ENCODE peak calls at places on chromosomes 3 and 15, in ten cellular contexts. T is kidney, U is hepatocyte, B is heart left ventricle, E is H1, Y is heart right ventricle, A is GM23338, X is endodermal cell, G is GM23248, M is stomach. H is an unnamed sample. For H3K4me1, the result is how much of the 10 kb centered on the place peaks cover.

GRCh38 chr15:99970891-99971330 is 237.7 kb upstream of the LYSMD4 start:
- DNase-seq in Y (no peak), B (no peak), M (no peak), A (no peak), X (no peak), U (no peak), G (no peak), E (no peak), T (peak), H (no peak)

GRCh38 chr3:17515445-17516227 is 226.8 kb downstream of the TBC1D5 start:
- DNase-seq in M (no peak), A (no peak), X (no peak), E (no peak), U (no peak), Y (no peak), B (no peak), T (no peak), G (no peak), H (no peak)

GRCh38 chr3:132256984-132257383 is 60.2 kb upstream of the ACP3 start:
- DNase-seq in U (peak), T (no peak), M (peak), B (no peak), E (no peak), Y (peak), A (peak), X (peak), G (peak), H (no peak)

GRCh38 chr15:94206463-94207167 is 24.7 kb upstream of the MCTP2 start:
- DNase-seq in U (no peak), Y (no peak), T (no peak), E (no peak), G (peak), X (no peak), M (no peak), A (no peak), B (no peak), H (no peak)

GRCh38 chr3:189038773-189039720 is 132.7 kb upstream of the TPRG1 start:
- DNase-seq in T (no peak), A (no peak), U (no peak), Y (no peak), B (no peak), M (no peak), X (no peak), E (no peak), G (no peak), H (no peak)

GRCh38 chr3:99878005-99878404 is 60.3 kb downstream of the CMSS1 start:
- DNase-seq in A (no peak), Y (no peak), E (no peak), T (no peak), X (no peak), U (peak), G (peak), B (no peak), M (no peak), H (no peak)

GRCh38 chr15:62262305-62262941 is 97.3 kb upstream of the C2CD4B start:
- DNase-seq in M (no peak), E (no peak), A (peak), X (no peak), U (no peak), T (no peak), B (no peak), Y (no peak), G (no peak), H (no peak)

GRCh38 chr3:181637056-181637798 is 74.5 kb upstream of the SOX2 start:
- DNase-seq in M (no peak), X (no peak), T (no peak), G (no peak), U (no peak), A (no peak), Y (no peak), B (no peak), E (no peak), H (no peak)

GRCh38 chr3:31047673-31048072 is 153.2 kb upstream of the GADL1 start:
- DNase-seq in U (no peak), G (no peak), A (no peak), T (no peak), B (no peak), M (no peak), Y (no peak), X (no peak), E (no peak), H (no peak)

GRCh38 chr15:90315276-90315982 is 36.7 kb upstream of the ZNF774 start:
- DNase-seq in X (no peak), M (peak), G (peak), B (peak), U (peak), E (no peak), A (no peak), T (peak), Y (peak), H (peak)

GRCh38 chr15:87212041-87212440 is 1044.5 kb downstream of the NTRK3 start:
- DNase-seq in X (no peak), G (no peak), M (no peak), U (no peak), Y (no peak), E (no peak), B (no peak), T (no peak), A (no peak), H (no peak)

GRCh38 chr3:46690798-46691197 is 2.7 kb downstream of the ALS2CL start:
- DNase-seq in A (no peak), T (peak), M (peak), X (no peak), U (peak), B (peak), Y (peak), G (peak), E (no peak), H (no peak)

GRCh38 chr3:14388200-14388599 is 14.2 kb upstream of the SLC6A6 start:
- DNase-seq in X (no peak), M (no peak), E (no peak), B (no peak), Y (no peak), U (no peak), T (no peak), G (peak), A (no peak), H (no peak)

GRCh38 chr3:169029674-169030285 is 633.7 kb downstream of the MECOM start:
- DNase-seq in X (no peak), A (no peak), G (no peak), U (no peak), M (no peak), T (no peak), E (no peak), Y (no peak), B (no peak), H (no peak)

GRCh38 chr15:44147636-44148035 is 47.4 kb downstream of the FRMD5 start:
- DNase-seq in U (no peak), M (no peak), X (no peak), Y (no peak), B (no peak), A (no peak), T (no peak), G (no peak), E (no peak), H (no peak)

GRCh38 chr3:120652281-120652680 is 29.8 kb downstream of the HGD start:
- DNase-seq in A (no peak), U (no peak), T (no peak), G (no peak), Y (no peak), E (no peak), M (no peak), X (no peak), B (no peak), H (no peak)

GRCh38 chr15:88637436-88637835 is 1.4 kb upstream of the ISG20 start:
- DNase-seq in A (no peak), G (no peak), B (no peak), E (no peak), M (no peak), U (no peak), Y (no peak), X (no peak), T (no peak), H (no peak)
- H3K4me3 ChIP-seq in A (no peak), G (no peak), B (no peak), E (no peak), M (no peak), U (no peak), Y (no peak), X (no peak), T (no peak), H (no peak)

DNA sequence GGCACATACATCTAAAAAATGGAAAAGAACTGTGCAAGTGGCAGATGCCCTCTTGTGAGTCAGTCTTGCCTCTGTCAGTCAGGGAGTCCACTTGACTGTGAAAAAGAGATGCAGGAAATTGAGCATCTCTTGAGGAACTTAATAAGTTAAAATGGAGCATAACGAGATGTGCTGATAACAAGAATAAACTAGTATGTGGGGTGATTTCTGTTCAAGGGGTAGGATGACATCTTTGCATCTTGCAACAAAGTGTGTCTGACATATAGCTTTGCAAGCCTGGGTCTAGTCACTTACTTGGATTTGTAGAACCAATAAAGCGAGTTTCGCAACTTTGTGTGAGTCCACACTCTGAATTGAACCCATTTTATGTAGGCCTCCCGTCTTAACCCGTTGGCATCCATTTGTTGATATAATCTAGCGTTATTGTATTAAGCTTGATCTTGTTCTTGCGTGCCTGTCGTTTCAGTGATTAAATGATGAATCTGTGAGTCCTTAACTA is 2.2 kb downstream of the USP3 start:
- DNase-seq in Y (no peak), G (peak), M (no peak), A (no peak), E (no peak), U (no peak), X (no peak), T (no peak), B (no peak), H (no peak)
- H3K4me1 ChIP-seq in Y (half or more), G (under half), M (half or more), A (under half), E (under half), U (half or more), X (under half), T (under half), B (half or more), H (half or more)

DNA sequence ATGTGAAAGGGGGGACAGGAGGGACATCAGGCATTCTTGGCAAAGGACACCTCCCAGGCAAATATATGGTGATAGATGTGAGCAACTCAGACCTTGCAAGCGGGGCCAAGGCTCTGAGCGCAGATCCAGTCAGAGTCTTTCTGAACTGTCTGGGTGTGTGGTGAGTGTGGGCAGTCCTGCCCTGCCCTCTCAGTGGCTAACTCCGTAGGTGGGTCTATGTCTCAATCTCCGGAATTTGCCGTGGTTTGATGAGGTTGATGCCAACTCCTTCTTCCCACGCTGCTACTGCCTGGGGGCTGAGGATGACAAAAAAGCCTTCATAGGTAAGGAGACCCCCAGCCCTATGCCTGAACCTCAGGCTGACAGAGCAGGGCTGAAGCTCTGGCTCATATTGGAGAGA is 7.4 kb downstream of the TTLL3 start:
- DNase-seq in M (no peak), E (no peak), B (no peak), G (peak), U (no peak), A (no peak), T (no peak), X (no peak), Y (no peak), H (no peak)
- H3K4me3 ChIP-seq in M (no peak), E (no peak), B (no peak), G (no peak), U (no peak), A (no peak), T (no peak), X (no peak), Y (no peak), H (no peak)

DNA sequence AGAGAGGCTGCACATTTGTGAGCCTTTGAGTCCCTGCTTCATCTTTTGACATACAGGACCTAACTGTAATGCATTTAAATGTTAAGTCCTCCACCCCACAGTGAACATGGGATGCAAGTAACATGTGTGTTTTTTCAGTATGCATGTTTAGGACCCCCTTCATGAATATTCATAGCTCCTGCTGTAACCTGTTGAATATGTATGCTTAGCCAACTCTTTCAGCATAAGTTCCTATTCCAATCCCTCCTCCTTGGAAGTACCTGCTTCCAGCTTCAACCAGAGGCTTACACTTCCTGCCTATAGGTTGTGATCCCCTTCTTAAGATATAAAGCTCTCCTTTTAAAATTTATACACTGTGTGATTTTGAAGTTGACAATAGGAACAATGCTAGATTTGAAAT is 36.9 kb upstream of the GNB4 start:
- DNase-seq in U (no peak), B (no peak), A (peak), G (no peak), T (no peak), Y (no peak), E (no peak), M (no peak), X (no peak), H (no peak)
- H3K4me1 ChIP-seq in U (under half), B (under half), A (under half), G (under half), T (under half), Y (under half), E (under half), M (under half), X (under half), H (under half)

H was measured in right atrium auricular region.